ENCODE peak calls at places on chromosome 14, in nine cellular contexts. G, U, I, R, Q, J, O, D and N are unnamed samples.

GRCh38 chr14:32738206-32738871 is 200.3 kb upstream of the NPAS3 start:
- DNase-seq in G (no peak), U (no peak), I (no peak), R (no peak), Q (no peak), J (no peak), O (no peak), D (no peak), N (no peak)

GRCh38 chr14:90797919-90798318 is 18.3 kb downstream of the TTC7B start:
- DNase-seq in G (no peak), U (no peak), I (no peak), R (no peak), Q (no peak), J (no peak), O (no peak), D (no peak), N (no peak)

GRCh38 chr14:94998702-94999101 is 158.6 kb downstream of the DICER1 start:
- DNase-seq in G (no peak), U (no peak), I (no peak), R (no peak), Q (no peak), J (no peak), O (no peak), D (no peak), N (no peak)

GRCh38 chr14:22283000-22283399 is 306.0 kb downstream of the DAD1 start:
- DNase-seq in G (no peak), U (no peak), I (no peak), R (no peak), Q (no peak), J (no peak), O (no peak), D (no peak), N (no peak)

GRCh38 chr14:79165460-79166080 is 995.4 kb downstream of the NRXN3 start:
- DNase-seq in G (no peak), U (no peak), I (no peak), R (no peak), Q (no peak), J (no peak), O (no peak), D (no peak), N (no peak)

GRCh38 chr14:21543426-21544350 is 17.5 kb upstream of the SALL2 start:
- DNase-seq in G (no peak), U (no peak), I (peak), R (no peak), Q (no peak), J (no peak), O (no peak), D (no peak), N (no peak)

GRCh38 chr14:48035836-48036235 is 360.4 kb upstream of the MDGA2 start:
- DNase-seq in G (no peak), U (no peak), I (no peak), R (no peak), Q (peak), J (no peak), O (no peak), D (no peak), N (no peak)

GRCh38 chr14:58882577-58883018 is 244.8 kb downstream of the DACT1 start:
- DNase-seq in G (no peak), U (no peak), I (no peak), R (no peak), Q (no peak), J (no peak), O (no peak), D (no peak), N (no peak)

GRCh38 chr14:65476290-65476941 is 63.9 kb downstream of the FUT8 start:
- DNase-seq in G (no peak), U (no peak), I (no peak), R (no peak), Q (no peak), J (no peak), O (no peak), D (no peak), N (no peak)

GRCh38 chr14:39576726-39577125 is 144.5 kb upstream of the FBXO33 start:
- DNase-seq in G (no peak), U (no peak), I (no peak), R (no peak), Q (no peak), J (no peak), O (no peak), D (no peak), N (no peak)

DNA sequence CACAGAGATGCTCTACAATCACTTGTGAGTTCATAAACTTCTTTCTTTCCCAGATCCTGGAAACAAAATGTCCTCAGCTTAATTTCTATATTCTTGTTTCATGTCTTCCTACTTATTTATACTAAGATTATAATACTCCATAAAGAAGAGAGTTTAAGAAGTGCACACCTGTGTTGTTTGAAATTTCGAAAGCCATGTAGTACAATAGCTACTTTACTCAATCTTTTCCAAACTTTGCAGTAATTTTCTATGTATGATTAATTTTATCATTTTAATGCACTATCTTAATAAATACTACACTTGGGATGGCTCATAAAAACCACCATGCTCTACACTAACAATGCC is 300 bp upstream of the TTC5 start:
- DNase-seq in G (no peak), U (no peak), I (no peak), R (no peak), Q (no peak), J (no peak), O (no peak), D (no peak), N (no peak)
- H3K27ac ChIP-seq in G (no peak), U (no peak), I (no peak), R (no peak), Q (no peak), J (no peak), O (peak), D (no peak), N (no peak)

GRCh38 chr14:89137514-89138163 is 279.4 kb downstream of the FOXN3 start:
- DNase-seq in G (peak), U (no peak), I (no peak), R (peak), Q (peak), J (no peak), O (no peak), D (peak), N (peak)
- H3K27ac ChIP-seq in G (no peak), U (no peak), I (no peak), R (no peak), Q (no peak), J (no peak), O (no peak), D (peak), N (no peak)

GRCh38 chr14:75295061-75295461 is 16.4 kb downstream of the FOS start:
- DNase-seq in G (peak), U (no peak), I (peak), R (peak), Q (peak), J (peak), O (no peak), D (no peak), N (peak)
- H3K27ac ChIP-seq in G (peak), U (peak), I (peak), R (peak), Q (peak), J (peak), O (peak), D (peak), N (peak)

GRCh38 chr14:61461808-61462275 is 140.5 kb downstream of the PRKCH start:
- DNase-seq in G (no peak), U (peak), I (peak), R (no peak), Q (no peak), J (no peak), O (no peak), D (no peak), N (peak)
- H3K27ac ChIP-seq in G (no peak), U (peak), I (no peak), R (no peak), Q (no peak), J (peak), O (peak), D (no peak), N (no peak)

GRCh38 chr14:101900253-101900652 is 64.1 kb upstream of the DYNC1H1 start:
- DNase-seq in G (no peak), U (no peak), I (no peak), R (no peak), Q (no peak), J (no peak), O (no peak), D (no peak), N (no peak)
- H3K27ac ChIP-seq in G (no peak), U (no peak), I (no peak), R (no peak), Q (no peak), J (no peak), O (no peak), D (no peak), N (no peak)

DNA sequence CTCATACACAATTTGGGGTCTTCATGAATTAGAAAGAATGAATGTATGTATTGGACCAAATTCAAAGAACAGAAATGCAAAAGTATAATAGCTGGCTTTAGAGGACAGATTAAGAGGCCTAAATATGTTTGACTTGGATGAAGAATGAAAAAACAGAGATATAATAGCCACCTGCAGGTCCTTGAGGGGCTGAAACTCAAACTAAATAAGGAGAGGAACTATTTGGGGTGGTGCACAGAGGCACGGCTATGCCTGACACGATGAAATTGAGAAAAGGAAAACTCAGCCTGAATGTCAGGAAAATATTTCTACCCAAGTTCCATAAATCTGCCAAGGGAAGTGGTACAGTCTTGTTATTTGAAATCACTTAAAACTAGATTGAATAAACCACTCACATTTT is 222.9 kb upstream of the DDHD1 start:
- DNase-seq in G (no peak), U (no peak), I (no peak), R (no peak), Q (no peak), J (no peak), O (no peak), D (no peak), N (no peak)
- H3K27ac ChIP-seq in G (peak), U (no peak), I (no peak), R (no peak), Q (peak), J (peak), O (no peak), D (no peak), N (no peak)

GRCh38 chr14:89417469-89418225 is 614 bp upstream of the FOXN3 start:
- DNase-seq in G (peak), U (peak), I (peak), R (peak), Q (peak), J (peak), O (peak), D (no peak), N (peak)

GRCh38 chr14:89420502-89420901 is 3.5 kb upstream of the FOXN3 start:
- DNase-seq in G (no peak), U (no peak), I (no peak), R (no peak), Q (no peak), J (no peak), O (no peak), D (no peak), N (no peak)

GRCh38 chr14:89419973-89420482 is 3.0 kb upstream of the FOXN3 start:
- DNase-seq in G (no peak), U (no peak), I (no peak), R (peak), Q (no peak), J (no peak), O (no peak), D (no peak), N (no peak)

GRCh38 chr14:89418452-89418851 is 1.4 kb upstream of the FOXN3 start:
- DNase-seq in G (no peak), U (peak), I (peak), R (peak), Q (no peak), J (no peak), O (no peak), D (no peak), N (no peak)

DNA sequence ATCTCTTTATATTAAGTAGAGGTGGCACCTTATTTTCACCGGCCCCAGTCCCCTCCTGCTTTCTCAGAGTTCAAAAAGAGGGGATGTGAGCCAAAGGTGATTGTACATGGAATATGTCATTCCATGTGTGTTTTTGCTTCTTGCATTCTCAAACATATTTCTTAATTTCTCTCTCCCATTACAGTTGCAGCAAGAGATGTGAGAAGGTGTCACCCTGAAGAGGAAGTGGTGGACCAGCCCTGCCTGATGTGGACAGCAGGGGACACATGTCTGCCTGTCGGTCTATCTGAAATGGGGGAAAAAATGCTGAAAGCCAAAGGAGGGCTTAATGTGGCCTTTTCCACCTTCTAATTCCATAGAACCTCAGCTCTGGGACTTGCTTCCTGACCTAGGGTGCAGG is 1.9 kb upstream of the FOXN3 start:
- DNase-seq in G (no peak), U (no peak), I (no peak), R (peak), Q (peak), J (no peak), O (no peak), D (no peak), N (no peak)
- H3K27ac ChIP-seq in G (peak), U (peak), I (no peak), R (peak), Q (peak), J (peak), O (no peak), D (peak), N (peak)

GRCh38 chr14:67491285-67491684 is 2.8 kb upstream of the TMEM229B start:
- DNase-seq in G (no peak), U (no peak), I (no peak), R (no peak), Q (no peak), J (no peak), O (no peak), D (no peak), N (no peak)
- H3K27ac ChIP-seq in G (no peak), U (no peak), I (no peak), R (no peak), Q (no peak), J (no peak), O (no peak), D (no peak), N (no peak)